ENCODE peak calls at places on chromosomes 11 and 22, in six cellular contexts. V is H1, I is SK-N-SH, X is HepG2, K is K562, Z is GM12878. M is an unnamed sample.

GRCh38 chr11:92703431-92703830 is 266.0 kb upstream of the MTNR1B start:
- DNase-seq in Z (no peak), I (no peak), K (no peak), X (no peak), V (no peak), M (no peak)

GRCh38 chr11:123298488-123299447 is 103.7 kb upstream of the CLMP start:
- DNase-seq in K (no peak), I (no peak), V (no peak), X (no peak), Z (no peak), M (no peak)

GRCh38 chr11:116792869-116793475 is 1.3 kb upstream of the APOA5 start:
- DNase-seq in I (no peak), X (no peak), Z (no peak), K (no peak), V (no peak), M (no peak)

GRCh38 chr11:2816517-2816916 is 69.1 kb downstream of the CDKN1C start:
- DNase-seq in I (no peak), Z (no peak), V (no peak), K (no peak), X (no peak), M (no peak)

GRCh38 chr22:44273175-44273574 is 39.6 kb downstream of the SHISAL1 start:
- DNase-seq in K (no peak), V (no peak), I (no peak), X (no peak), Z (no peak), M (no peak)

GRCh38 chr11:2166091-2166851 is 5.3 kb upstream of the INS start:
- DNase-seq in I (no peak), K (peak; percentile 75), V (no peak), X (no peak), Z (no peak), M (peak; percentile 42)

GRCh38 chr11:19577849-19578619 is 134.6 kb upstream of the NAV2 start:
- DNase-seq in Z (no peak), V (no peak), K (no peak), I (peak; percentile 57), X (no peak), M (no peak)

GRCh38 chr11:66855574-66856495 is 1.0 kb upstream of the LRFN4 start:
- DNase-seq in V (peak; percentile 78), Z (peak; percentile 50), X (peak; percentile 62), I (peak; percentile 96), K (peak; percentile 98), M (peak; percentile 93)

GRCh38 chr11:116773203-116774112 is 671 bp upstream of the BUD13 start:
- DNase-seq in Z (no peak), I (no peak), X (no peak), V (no peak), K (no peak), M (no peak)

GRCh38 chr11:5247479-5248192 is 2.0 kb downstream of the HBG1 start:
- DNase-seq in Z (no peak), X (no peak), K (peak; percentile 52), I (no peak), V (no peak), M (no peak)

GRCh38 chr11:110433393-110434333 is 3.9 kb downstream of the FDX1 start:
- DNase-seq in Z (no peak), X (peak; percentile 6), K (peak; percentile 32), I (peak; percentile 39), V (no peak), M (peak; percentile 16)

GRCh38 chr11:80435345-80435744 is 994.5 kb upstream of the TENM4 start:
- DNase-seq in Z (no peak), K (no peak), X (no peak), I (no peak), V (no peak), M (no peak)

GRCh38 chr11:47220401-47220821 is 5.6 kb downstream of the DDB2 start:
- DNase-seq in Z (no peak), X (peak; percentile 25), V (no peak), I (no peak), K (no peak), M (no peak)

GRCh38 chr11:6926208-6927029 is at the start of gene ZNF215:
- DNase-seq in K (peak; percentile 92), V (peak; percentile 71), I (peak; percentile 17), Z (no peak), X (no peak), M (peak; percentile 33)

GRCh38 chr22:44364750-44365118 is 52.0 kb upstream of the SHISAL1 start:
- DNase-seq in I (no peak), K (no peak), X (no peak), Z (no peak), V (no peak), M (no peak)

GRCh38 chr22:24542641-24543040 is 12.3 kb downstream of the GUCD1 start:
- DNase-seq in X (no peak), Z (no peak), V (no peak), K (no peak), I (no peak), M (no peak)

GRCh38 chr11:77747381-77747969 is 73.0 kb downstream of the RSF1 start:
- DNase-seq in I (no peak), K (no peak), X (no peak), V (no peak), Z (no peak), M (no peak)

DNA sequence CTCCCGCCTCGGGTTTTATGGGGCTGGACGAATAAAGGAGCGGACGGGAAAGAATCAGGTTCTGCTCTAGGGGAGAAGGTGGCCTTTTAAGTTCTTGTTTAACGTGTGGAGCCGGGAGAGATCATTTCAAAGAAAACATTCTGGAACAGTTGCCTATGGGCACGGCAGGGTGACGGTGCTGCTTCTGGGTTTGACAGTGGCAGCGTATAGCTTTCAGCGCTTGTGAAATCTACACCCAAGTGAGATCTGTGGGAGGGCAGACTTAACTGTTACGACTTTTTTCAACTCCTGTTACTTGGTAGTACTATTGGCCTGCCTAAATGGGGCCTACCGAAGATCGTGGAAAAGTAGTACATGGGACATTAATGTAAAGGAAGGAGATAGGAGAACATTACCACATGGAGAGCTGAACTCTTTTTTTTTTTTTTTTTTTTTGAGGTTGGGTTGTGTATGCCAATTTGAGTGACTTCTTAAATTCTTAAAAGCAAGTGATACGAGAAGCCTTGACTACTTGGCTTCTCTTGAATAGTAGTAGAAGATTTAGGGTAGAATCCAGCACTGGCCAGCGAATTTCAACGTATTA is 745 bp downstream of the USP47 start:
- DNase-seq in V (no peak), Z (peak; percentile 45), X (peak; percentile 75), K (no peak), I (peak; percentile 54), M (peak; percentile 76)
- TF ChIP-seq CHD2 in V (no peak), Z (no peak), X (no peak), K (no peak), I (no peak), M (no peak)

GRCh38 chr11:126969865-126970479 is 30.6 kb downstream of the KIRREL3 start:
- DNase-seq in K (peak; percentile 16), V (no peak), X (no peak), Z (no peak), I (peak; percentile 40), M (peak; percentile 25)

GRCh38 chr11:126971305-126971704 is 29.3 kb downstream of the KIRREL3 start:
- DNase-seq in Z (no peak), I (no peak), X (no peak), K (no peak), V (no peak), M (no peak)

GRCh38 chr11:126965331-126965730 is 35.2 kb downstream of the KIRREL3 start:
- DNase-seq in Z (no peak), V (no peak), I (no peak), K (no peak), X (no peak), M (no peak)

GRCh38 chr11:126973051-126973450 is 27.5 kb downstream of the KIRREL3 start:
- DNase-seq in X (no peak), I (no peak), Z (no peak), K (no peak), V (no peak), M (no peak)

DNA sequence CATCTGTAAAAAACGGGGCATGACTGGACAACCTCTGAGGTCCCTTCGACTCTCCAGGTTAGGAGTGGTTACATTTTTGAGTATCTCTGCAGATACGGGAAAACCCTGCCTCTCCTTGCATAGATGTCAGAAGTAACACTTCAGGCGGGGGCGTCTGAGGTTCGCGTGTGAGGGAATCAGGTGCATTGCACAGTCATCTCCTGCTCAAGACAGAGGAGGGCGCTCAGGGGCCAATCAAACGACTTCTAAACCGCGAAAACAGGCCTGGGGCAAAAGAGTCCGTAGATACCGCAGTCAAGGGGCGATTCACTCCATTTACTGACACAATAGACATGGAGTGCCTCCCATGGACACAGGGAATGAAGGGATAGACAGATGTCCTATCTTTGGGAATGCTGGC is 31.7 kb downstream of the KIRREL3 start:
- DNase-seq in X (no peak), Z (no peak), V (peak; percentile 44), I (no peak), K (no peak), M (no peak)
- TF ChIP-seq CHD2 in X (no peak), Z (no peak), V (no peak), I (no peak), K (no peak), M (no peak)

GRCh38 chr11:109306322-109306721 is 115.7 kb upstream of the C11orf87 start:
- DNase-seq in V (no peak), Z (no peak), I (no peak), K (no peak), X (no peak), M (no peak)
- TF ChIP-seq CHD2 in V (no peak), Z (no peak), I (no peak), K (no peak), X (no peak), M (no peak)

GRCh38 chr11:113896156-113896879 is 8.3 kb upstream of the HTR3B start:
- DNase-seq in V (no peak), I (peak; percentile 61), X (no peak), K (peak; percentile 45), Z (no peak), M (peak; percentile 15)
- TF ChIP-seq CHD2 in V (no peak), I (no peak), X (no peak), K (no peak), Z (no peak), M (no peak)

DNA sequence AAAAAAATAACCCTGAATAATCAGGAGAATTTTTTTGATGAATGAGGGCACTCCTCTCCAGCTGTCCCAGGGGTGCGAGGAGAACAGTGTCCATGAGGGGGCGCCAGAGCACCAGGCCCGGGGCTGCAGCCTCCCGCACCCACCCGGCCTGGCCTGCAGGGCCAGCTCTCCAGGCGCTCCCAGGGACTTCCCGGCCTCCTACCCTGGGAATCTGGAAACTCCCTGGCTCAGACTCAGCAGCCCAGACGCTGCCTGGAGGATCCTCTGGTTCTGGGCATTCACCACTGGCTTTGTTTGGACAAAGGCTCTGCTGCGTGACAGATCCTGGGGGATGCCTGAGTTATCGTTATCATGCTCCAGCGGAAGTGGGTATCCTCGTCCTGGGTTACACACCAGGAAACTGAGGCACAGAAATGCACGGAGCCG is 31.0 kb downstream of the MCM5 start:
- DNase-seq in I (peak; percentile 95), Z (no peak), K (peak; percentile 82), V (peak; percentile 49), X (peak; percentile 55), M (peak; percentile 75)
- TF ChIP-seq CHD2 in I (no peak), Z (no peak), K (no peak), V (no peak), X (no peak), M (no peak)

DNA sequence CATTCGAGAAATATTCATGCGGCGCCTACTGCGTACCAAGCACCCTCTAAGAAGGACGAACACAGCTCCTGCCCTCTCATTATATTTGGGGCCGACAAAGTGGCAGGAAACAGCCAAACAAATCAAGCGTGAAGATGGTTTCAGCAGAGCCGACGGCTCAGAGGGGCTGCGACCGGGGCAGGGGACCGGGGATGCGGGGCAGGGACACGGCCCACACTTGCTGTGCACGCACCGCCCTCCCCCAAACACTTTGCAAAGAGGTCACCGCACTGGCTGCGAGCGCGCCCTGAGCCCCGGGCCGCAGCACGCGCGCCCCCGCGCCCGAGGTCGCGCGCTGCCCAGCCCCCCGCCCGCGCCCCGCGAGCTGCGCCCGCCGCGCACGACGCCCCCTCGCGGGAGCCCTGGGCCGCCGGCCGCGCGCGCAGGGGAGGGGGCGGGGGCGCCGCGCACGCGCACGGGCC is 255 bp upstream of the SYNGR1 start:
- DNase-seq in V (no peak), Z (no peak), K (peak; percentile 95), I (peak; percentile 95), X (no peak), M (no peak)
- TF ChIP-seq CHD2 in V (no peak), Z (no peak), K (no peak), I (no peak), X (no peak), M (no peak)